ENCODE peak calls at places on chromosome 9, in four cellular contexts. M is psoas muscle, Z is fibroblast of the aortic adventitia, H is foreskin fibroblast. L is an unnamed sample.

GRCh38 chr9:133221177-133221809 is 12.2 kb upstream of the OBP2B start:
- DNase-seq in M (no peak), Z (no peak), H (no peak), L (no peak)

GRCh38 chr9:133475292-133475941 is 3.5 kb downstream of the SLC2A6 start:
- DNase-seq in M (no peak), Z (no peak), H (no peak), L (no peak)

GRCh38 chr9:72185561-72185960 is 36.3 kb downstream of the GDA start:
- DNase-seq in M (no peak), Z (no peak), H (peak), L (no peak)

GRCh38 chr9:32502459-32502858 is 23.5 kb downstream of the RIGI start:
- DNase-seq in M (no peak), Z (peak), H (peak), L (peak)

GRCh38 chr9:19992556-19992955 is 203.7 kb upstream of the SLC24A2 start:
- DNase-seq in M (no peak), Z (peak), H (peak), L (peak)

GRCh38 chr9:818958-819357 is 22.5 kb upstream of the DMRT1 start:
- DNase-seq in M (no peak), Z (no peak), H (no peak), L (no peak)

GRCh38 chr9:75739884-75740611 is 150.4 kb upstream of the PCSK5 start:
- DNase-seq in M (peak), Z (no peak), H (no peak), L (no peak)

GRCh38 chr9:76646249-76646648 is 118.0 kb upstream of the PCA3 start:
- DNase-seq in M (no peak), Z (peak), H (no peak), L (peak)

GRCh38 chr9:110538169-110538568 is 41.4 kb downstream of the SVEP1 start:
- DNase-seq in M (no peak), Z (peak), H (peak), L (no peak)

GRCh38 chr9:580652-581342 is 260.7 kb upstream of the DMRT1 start:
- DNase-seq in M (no peak), Z (no peak), H (no peak), L (no peak)

GRCh38 chr9:16191691-16192402 is 639.0 kb downstream of the CCDC171 start:
- DNase-seq in M (peak), Z (peak), H (peak), L (peak)

DNA sequence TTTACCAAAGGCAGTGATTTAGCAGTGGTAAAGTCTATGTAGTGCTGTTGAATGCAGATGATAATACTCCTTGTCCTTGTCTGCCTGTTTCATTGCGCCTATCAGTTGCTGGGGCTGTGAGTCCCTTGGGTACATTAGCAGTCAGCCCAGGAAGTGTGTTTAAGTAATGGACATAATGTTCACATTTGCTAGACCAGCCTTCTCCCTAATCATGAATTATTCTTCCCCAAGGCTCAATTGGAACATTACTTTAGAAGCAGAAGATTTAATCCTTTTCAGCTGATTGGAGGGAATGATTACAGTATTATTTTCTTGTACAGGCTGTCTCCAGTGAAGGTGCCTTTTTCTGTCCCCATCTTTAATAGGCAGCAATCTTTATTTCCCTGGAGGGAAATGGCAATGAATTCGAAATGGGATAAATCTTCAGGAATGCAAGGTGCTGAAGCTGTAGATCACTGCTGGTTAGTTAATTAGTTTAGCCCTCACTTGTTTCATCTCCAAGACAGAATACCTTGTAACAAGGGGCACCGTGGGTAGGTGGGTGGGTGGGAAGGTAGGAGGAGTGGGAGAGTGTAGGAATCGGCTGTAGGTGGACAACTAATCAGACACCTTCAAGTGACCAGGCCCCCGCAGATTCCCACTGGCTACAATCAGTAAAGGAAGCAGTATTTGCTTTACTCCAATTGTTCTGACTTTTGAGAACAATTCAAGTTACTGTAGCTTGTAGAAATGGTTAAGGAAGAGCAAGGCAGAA is 293.9 kb downstream of the TLE1 start:
- DNase-seq in M (no peak), Z (no peak), H (peak), L (no peak)
- H3K4me3 ChIP-seq in M (no peak), Z (no peak), H (no peak), L (no peak)

GRCh38 chr9:128819716-128820664 is 1.7 kb downstream of the ENDOG start:
- DNase-seq in M (peak), Z (peak), H (peak), L (no peak)
- H3K4me3 ChIP-seq in M (peak), Z (no peak), H (peak), L (no peak)

DNA sequence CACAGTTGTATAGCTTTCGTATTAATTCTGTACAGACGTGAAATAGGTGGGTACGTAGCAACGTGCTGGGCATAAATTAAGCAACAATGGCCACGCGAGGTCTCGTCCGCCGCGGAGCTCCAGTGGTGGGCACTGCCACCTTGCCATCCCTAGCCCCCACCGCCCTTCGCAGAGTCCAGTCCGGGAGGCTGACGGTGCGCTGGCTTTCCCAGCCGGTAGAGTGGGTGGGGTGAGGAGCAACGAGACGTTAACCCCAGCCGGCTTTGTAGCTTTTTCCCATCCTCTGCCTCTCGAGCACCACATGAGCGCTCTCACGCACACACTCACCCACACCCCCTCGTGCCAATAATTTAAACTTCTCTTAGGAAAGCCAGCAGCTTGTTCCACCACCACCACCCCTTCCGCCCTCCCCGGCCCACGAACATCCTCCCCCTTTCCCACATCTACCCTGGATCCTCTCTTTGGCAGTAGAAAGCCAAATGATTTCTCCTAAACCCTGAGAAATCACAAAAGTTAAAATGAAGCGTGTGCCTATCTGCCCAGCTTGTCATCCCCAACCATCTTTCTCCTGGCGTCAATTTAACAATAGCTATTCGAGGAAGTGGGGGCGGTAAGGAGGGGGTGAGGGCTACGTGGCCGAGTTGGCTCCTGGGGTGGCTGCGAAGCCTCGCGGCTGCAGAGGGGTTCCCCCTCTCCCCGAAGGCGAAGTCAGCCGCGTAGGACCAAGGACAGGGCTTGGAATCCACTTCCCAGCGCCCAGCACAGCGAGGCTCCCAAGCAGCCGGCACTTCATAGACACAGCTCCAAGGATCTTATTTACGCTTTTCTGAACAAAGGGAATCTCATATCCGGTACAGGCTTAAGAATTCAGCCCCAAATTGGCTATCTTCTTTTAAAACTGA is 1.5 kb downstream of the ELAVL2 start:
- DNase-seq in M (peak), Z (peak), H (peak), L (no peak)
- H3K4me3 ChIP-seq in M (peak), Z (no peak), H (no peak), L (no peak)

DNA sequence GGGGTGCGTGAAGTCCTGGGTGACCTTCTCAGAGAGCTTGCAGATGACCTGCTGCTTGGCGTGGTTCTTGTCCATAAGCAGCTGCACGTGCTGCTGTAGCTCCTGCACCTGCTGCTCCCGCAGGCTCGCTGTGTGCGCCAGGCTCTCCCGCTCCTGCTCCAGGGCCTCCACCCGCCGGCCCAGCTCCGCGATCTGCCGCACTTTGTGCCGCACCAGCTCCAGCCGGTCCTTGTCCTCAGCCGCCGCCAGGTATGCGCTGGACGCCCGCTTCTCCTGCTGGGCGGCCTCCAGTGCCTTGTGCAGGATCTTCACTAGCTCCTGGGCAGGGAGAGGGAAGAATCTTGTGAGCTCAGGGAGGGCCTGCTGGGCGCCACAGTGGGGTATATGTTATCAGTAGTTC is 28.5 kb upstream of the CORO2A start:
- DNase-seq in M (peak), Z (no peak), H (no peak), L (no peak)
- H3K4me3 ChIP-seq in M (no peak), Z (no peak), H (no peak), L (no peak)

GRCh38 chr9:128420651-128421473 is at the start of gene CERCAM:
- DNase-seq in M (peak), Z (peak), H (peak), L (peak)

GRCh38 chr9:128416432-128417019 is 4.1 kb upstream of the CERCAM start:
- DNase-seq in M (no peak), Z (no peak), H (no peak), L (no peak)

GRCh38 chr9:128421474-128422010 is 885 bp downstream of the CERCAM start:
- DNase-seq in M (peak), Z (peak), H (peak), L (no peak)

GRCh38 chr9:128420060-128420650 is 502 bp upstream of the CERCAM start:
- DNase-seq in M (peak), Z (peak), H (peak), L (peak)

GRCh38 chr9:128419061-128419925 is 1.4 kb upstream of the CERCAM start:
- DNase-seq in M (no peak), Z (peak), H (peak), L (no peak)
- H3K4me3 ChIP-seq in M (peak), Z (peak), H (peak), L (no peak)

DNA sequence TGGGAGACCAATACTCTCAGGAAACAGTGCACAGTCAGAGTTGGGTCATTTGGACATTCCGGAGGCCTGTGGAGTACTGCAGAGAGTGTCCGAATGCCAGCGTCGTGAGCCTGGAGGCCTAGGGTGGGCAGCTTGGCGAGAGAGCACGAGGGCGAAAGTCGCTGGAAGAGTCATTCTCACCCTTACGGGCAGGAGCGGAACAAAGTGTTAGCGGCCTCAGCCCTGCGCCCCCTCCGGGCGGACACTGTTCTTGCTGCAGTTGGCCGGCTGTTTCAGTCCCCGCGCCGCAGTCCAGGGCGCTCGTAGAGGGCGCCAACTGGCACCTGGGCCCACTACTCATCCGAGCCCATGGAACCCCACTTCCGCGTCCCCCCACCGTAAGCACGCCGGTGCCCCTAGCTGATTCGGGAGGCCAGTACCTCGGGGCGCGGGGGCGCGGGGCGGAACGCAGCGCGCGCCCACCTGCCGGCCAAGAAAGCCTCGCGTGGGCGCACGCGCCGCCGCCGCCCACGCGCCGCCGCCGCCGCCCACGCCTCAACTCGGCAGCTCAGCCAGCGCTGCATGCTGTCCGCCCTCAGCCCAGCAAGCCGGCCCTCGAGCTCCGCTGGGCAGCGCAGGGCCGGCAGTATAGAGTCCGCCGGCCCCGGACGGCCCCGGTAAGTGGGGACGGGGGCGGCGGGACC is 99.7 kb upstream of the CCL21 start:
- DNase-seq in M (no peak), Z (peak), H (peak), L (no peak)
- H3K4me3 ChIP-seq in M (peak), Z (no peak), H (no peak), L (no peak)

GRCh38 chr9:83538890-83539238 is 663 bp upstream of the FRMD3 start:
- DNase-seq in M (no peak), Z (no peak), H (no peak), L (no peak)
- H3K4me3 ChIP-seq in M (peak), Z (peak), H (peak), L (peak)

GRCh38 chr9:129620669-129621295 is at the start of gene C9orf50:
- DNase-seq in M (no peak), Z (no peak), H (peak), L (no peak)

GRCh38 chr9:129617167-129617566 is 3.7 kb downstream of the C9orf50 start:
- DNase-seq in M (no peak), Z (peak), H (peak), L (peak)

GRCh38 chr9:129624168-129624759 is 1.7 kb upstream of the NTMT1 start:
- DNase-seq in M (no peak), Z (peak), H (peak), L (peak)

GRCh38 chr9:129623331-129623730 is 2.4 kb upstream of the C9orf50 start:
- DNase-seq in M (no peak), Z (peak), H (peak), L (no peak)

GRCh38 chr9:129619787-129620668 is 873 bp downstream of the C9orf50 start:
- DNase-seq in M (no peak), Z (no peak), H (peak), L (no peak)
- H3K4me3 ChIP-seq in M (peak), Z (peak), H (peak), L (peak)

DNA sequence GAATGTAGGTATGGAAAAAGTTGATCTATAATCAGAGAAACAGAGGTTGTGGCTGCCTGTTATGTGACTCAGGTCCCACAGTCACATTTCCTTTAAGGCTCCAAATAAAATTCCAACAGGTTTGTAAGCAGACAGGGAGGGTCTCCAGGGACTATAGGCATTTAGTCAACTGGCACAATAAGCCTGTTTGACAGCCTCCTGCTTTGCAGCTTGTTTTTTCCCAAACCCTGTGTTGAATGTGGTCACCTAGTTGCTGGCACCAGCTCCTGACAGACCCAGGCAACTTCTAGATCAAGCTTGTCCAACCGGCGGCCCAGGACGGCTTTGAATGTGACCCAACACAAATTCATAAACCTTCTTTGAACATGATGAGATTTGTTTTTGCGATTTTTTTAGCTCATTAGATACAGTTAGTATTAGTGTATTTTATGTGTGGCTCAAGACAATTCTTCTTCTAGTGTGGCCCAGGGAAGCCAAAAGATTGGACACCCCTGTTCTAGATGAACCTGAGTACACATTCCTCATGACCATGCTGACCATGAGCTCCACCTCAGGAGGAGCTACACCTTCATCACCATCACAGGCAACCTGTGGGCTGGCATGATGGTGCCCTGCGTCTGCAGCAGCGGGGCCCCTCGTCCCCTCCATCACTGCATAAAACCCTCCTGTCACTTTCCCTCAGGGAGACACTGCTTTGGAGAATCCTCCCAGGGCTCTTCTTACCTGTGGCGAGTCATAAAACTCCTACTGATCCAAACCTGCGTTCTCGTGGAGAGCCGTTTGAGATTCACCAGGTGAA is 15.7 kb upstream of the GRHPR start:
- DNase-seq in M (no peak), Z (no peak), H (no peak), L (no peak)
- H3K4me3 ChIP-seq in M (no peak), Z (no peak), H (no peak), L (no peak)

GRCh38 chr9:124946167-124946566 is 5.3 kb upstream of the GOLGA1 start:
- DNase-seq in M (no peak), Z (no peak), H (no peak), L (no peak)
- H3K4me3 ChIP-seq in M (no peak), Z (no peak), H (no peak), L (no peak)